ENCODE peak calls at places on chromosomes 7 and 10, in six cellular contexts. One of them, this sample, is unnamed.

GRCh38 chr10:132363921-132364593 is 32.1 kb downstream of the LRRC27 start:
- DNase-seq in K562: no peak
- DNase-seq in GM12878: peak
- DNase-seq in GM12891: no peak
- DNase-seq in HepG2: peak
- DNase-seq in H1: no peak
- DNase-seq in this sample: no peak

GRCh38 chr7:108014200-108014599 is 11.2 kb upstream of the LAMB1 start:
- DNase-seq in K562: no peak
- DNase-seq in GM12878: no peak
- DNase-seq in GM12891: no peak
- DNase-seq in HepG2: no peak
- DNase-seq in H1: no peak
- DNase-seq in this sample: no peak

GRCh38 chr7:136104269-136104603 is 127.1 kb upstream of the MTPN start:
- DNase-seq in K562: peak
- DNase-seq in GM12878: no peak
- DNase-seq in GM12891: no peak
- DNase-seq in HepG2: no peak
- DNase-seq in H1: no peak
- DNase-seq in this sample: no peak

GRCh38 chr7:158010956-158011698 is 576.5 kb downstream of the PTPRN2 start:
- DNase-seq in K562: no peak
- DNase-seq in GM12878: no peak
- DNase-seq in GM12891: no peak
- DNase-seq in HepG2: no peak
- DNase-seq in H1: no peak
- DNase-seq in this sample: no peak

GRCh38 chr10:24642921-24643678 is 80.6 kb downstream of the ARHGAP21 start:
- DNase-seq in K562: peak
- DNase-seq in GM12878: peak
- DNase-seq in GM12891: no peak
- DNase-seq in HepG2: peak
- DNase-seq in H1: no peak
- DNase-seq in this sample: no peak

GRCh38 chr7:35722054-35722849 is 27.3 kb upstream of the HERPUD2 start:
- DNase-seq in K562: no peak
- DNase-seq in GM12878: no peak
- DNase-seq in GM12891: no peak
- DNase-seq in HepG2: no peak
- DNase-seq in H1: no peak
- DNase-seq in this sample: no peak

GRCh38 chr10:44995914-44996633 is 4.6 kb upstream of the ZNF22 start:
- DNase-seq in K562: no peak
- DNase-seq in GM12878: no peak
- DNase-seq in GM12891: no peak
- DNase-seq in HepG2: peak
- DNase-seq in H1: peak
- DNase-seq in this sample: no peak

GRCh38 chr7:42344168-42344755 is 107.3 kb upstream of the GLI3 start:
- DNase-seq in K562: no peak
- DNase-seq in GM12878: no peak
- DNase-seq in GM12891: no peak
- DNase-seq in HepG2: no peak
- DNase-seq in H1: no peak
- DNase-seq in this sample: no peak

GRCh38 chr7:21566094-21566493 is 23.3 kb downstream of the DNAH11 start:
- DNase-seq in K562: no peak
- DNase-seq in GM12878: no peak
- DNase-seq in GM12891: no peak
- DNase-seq in HepG2: peak
- DNase-seq in H1: no peak
- DNase-seq in this sample: no peak

GRCh38 chr7:4241791-4242190 is 440.3 kb upstream of the FOXK1 start:
- DNase-seq in K562: no peak
- DNase-seq in GM12878: no peak
- DNase-seq in GM12891: no peak
- DNase-seq in HepG2: no peak
- DNase-seq in H1: peak
- DNase-seq in this sample: no peak

GRCh38 chr10:50260791-50261281 is 9.5 kb upstream of the ASAH2 start:
- DNase-seq in K562: peak
- DNase-seq in GM12878: peak
- DNase-seq in GM12891: peak
- DNase-seq in HepG2: peak
- DNase-seq in H1: no peak
- DNase-seq in this sample: peak

GRCh38 chr10:5442056-5442989 is 30.0 kb downstream of the NET1 start:
- DNase-seq in K562: peak
- DNase-seq in GM12878: no peak
- DNase-seq in GM12891: no peak
- DNase-seq in HepG2: peak
- DNase-seq in H1: no peak
- DNase-seq in this sample: no peak

GRCh38 chr10:101580486-101581399 is 7.3 kb downstream of the POLL start:
- DNase-seq in K562: no peak
- DNase-seq in GM12878: no peak
- DNase-seq in GM12891: no peak
- DNase-seq in HepG2: no peak
- DNase-seq in H1: peak
- DNase-seq in this sample: no peak

GRCh38 chr10:122504551-122504950 is 43.2 kb downstream of the HTRA1 start:
- DNase-seq in K562: no peak
- DNase-seq in GM12878: no peak
- DNase-seq in GM12891: no peak
- DNase-seq in HepG2: no peak
- DNase-seq in H1: no peak
- DNase-seq in this sample: no peak

DNA sequence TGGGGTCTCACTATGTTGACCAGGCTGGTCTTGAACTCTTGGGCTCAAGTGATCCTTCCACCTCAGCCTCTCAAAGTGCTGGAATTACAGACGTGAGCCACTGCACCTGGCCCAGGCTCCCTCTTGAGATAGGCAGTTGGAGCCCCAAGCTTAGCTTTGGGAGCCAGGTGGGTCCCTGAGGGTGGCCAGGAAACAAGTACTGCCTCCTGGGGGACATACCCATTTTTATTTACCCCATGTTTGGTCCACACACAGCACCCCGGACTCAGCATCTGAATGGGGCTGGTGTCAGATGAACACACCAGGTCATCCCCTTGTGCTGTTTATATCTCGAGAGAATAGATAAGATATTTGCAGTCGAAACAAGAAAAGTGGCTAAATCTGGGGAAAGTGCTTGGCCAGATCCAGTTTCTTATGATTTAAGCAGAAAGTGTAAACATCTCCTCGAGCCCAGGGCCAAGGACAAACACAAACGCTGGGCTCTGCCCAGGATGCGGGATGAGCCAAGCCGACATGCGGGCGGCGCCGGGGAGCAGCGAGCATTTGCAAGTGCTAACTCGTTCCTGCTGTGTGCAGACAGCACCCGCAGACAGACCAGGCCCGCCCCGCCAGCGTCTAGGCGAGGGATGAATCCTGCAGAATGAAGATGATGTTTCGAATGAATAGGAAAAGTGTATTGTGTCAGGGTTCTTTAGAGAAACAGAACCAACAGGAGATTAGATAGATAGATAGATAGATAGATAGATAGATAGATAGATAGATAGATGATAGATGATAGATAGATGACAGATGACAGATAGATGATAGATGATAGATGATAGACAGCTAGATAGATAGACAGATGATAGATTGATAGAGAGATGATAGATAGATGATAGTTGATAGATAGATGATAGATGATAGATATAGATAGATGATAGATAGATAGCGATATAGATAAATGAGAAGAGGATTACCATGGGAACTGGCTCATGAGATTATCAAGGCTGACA is 44.3 kb upstream of the OCM2 start:
- DNase-seq in K562: no peak
- DNase-seq in GM12878: no peak
- DNase-seq in GM12891: no peak
- DNase-seq in HepG2: no peak
- DNase-seq in H1: peak
- DNase-seq in this sample: no peak
- TF ChIP-seq POLR2AphosphoS5 in K562: no peak
- TF ChIP-seq POLR2AphosphoS5 in GM12878: no peak
- TF ChIP-seq POLR2AphosphoS5 in GM12891: no peak
- TF ChIP-seq POLR2AphosphoS5 in HepG2: no peak
- TF ChIP-seq POLR2AphosphoS5 in H1: no peak
- TF ChIP-seq POLR2AphosphoS5 in this sample: no peak

GRCh38 chr10:6579193-6579903 is 728 bp downstream of the PRKCQ start:
- DNase-seq in K562: peak
- DNase-seq in GM12878: no peak
- DNase-seq in GM12891: no peak
- DNase-seq in HepG2: no peak
- DNase-seq in H1: no peak
- DNase-seq in this sample: no peak
- TF ChIP-seq TAF1 in K562: no peak
- TF ChIP-seq TAF1 in GM12878: no peak
- TF ChIP-seq TAF1 in GM12891: no peak
- TF ChIP-seq TAF1 in HepG2: no peak
- TF ChIP-seq TAF1 in H1: no peak
- TF ChIP-seq TAF1 in this sample: no peak

DNA sequence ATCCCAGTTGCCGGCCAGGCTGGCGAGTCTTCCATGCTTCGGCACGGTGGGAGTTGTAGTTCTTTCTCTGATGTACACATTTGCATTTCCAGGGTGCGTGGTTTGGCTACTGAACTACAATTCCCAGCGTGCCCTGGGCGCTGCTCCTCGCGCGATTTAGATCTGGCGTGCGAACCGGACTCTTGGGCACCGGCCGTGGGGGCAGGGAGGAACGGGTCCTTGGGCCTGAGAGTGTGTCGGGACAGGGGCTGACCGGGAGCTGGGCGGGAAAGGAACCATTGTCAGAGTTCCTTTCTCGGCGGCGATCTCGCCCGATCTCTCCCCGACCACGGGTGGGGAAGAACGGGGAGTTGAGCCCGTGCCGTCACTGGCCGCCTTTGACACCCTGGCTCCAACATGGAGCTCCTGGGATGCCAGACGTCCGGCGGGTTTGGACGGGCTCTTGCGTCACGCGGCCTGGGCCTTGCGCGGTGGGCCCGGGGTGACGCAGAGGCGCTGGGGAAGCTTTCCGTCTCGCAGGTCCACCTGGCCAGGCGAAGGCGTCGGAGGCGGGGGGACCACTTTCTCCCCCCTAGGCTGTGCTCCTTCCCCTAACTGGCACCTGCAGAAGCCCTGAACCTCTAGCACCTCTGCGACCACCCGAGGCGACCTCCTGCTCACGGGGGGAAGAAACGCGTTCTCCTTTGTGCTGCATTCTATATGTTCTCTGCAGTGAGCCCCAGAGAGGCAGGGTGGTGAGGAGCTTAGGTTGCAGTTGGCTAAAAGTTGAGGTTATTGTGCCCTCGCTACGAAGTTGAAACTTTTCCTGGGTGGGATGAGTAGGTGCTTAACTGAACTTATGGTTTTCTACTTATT is 774 bp downstream of the IFRD1 start:
- DNase-seq in K562: peak
- DNase-seq in GM12878: peak
- DNase-seq in GM12891: peak
- DNase-seq in HepG2: peak
- DNase-seq in H1: peak
- DNase-seq in this sample: peak
- TF ChIP-seq POLR2A in K562: no peak
- TF ChIP-seq POLR2A in GM12878: no peak
- TF ChIP-seq POLR2A in GM12891: peak
- TF ChIP-seq POLR2A in HepG2: no peak
- TF ChIP-seq POLR2A in H1: no peak
- TF ChIP-seq POLR2A in this sample: no peak

GRCh38 chr7:2299131-2299829 is 15.0 kb downstream of the SNX8 start:
- DNase-seq in K562: no peak
- DNase-seq in GM12878: peak
- DNase-seq in GM12891: no peak
- DNase-seq in HepG2: no peak
- DNase-seq in H1: no peak
- DNase-seq in this sample: no peak
- TF ChIP-seq POLR2AphosphoS5 in K562: no peak
- TF ChIP-seq POLR2AphosphoS5 in GM12878: peak
- TF ChIP-seq POLR2AphosphoS5 in GM12891: no peak
- TF ChIP-seq POLR2AphosphoS5 in HepG2: no peak
- TF ChIP-seq POLR2AphosphoS5 in H1: no peak
- TF ChIP-seq POLR2AphosphoS5 in this sample: peak

GRCh38 chr10:72612203-72612826 is 13.6 kb downstream of the MICU1 start:
- DNase-seq in K562: no peak
- DNase-seq in GM12878: no peak
- DNase-seq in GM12891: no peak
- DNase-seq in HepG2: no peak
- DNase-seq in H1: no peak
- DNase-seq in this sample: no peak
- TF ChIP-seq TAF1 in K562: no peak
- TF ChIP-seq TAF1 in GM12878: no peak
- TF ChIP-seq TAF1 in GM12891: no peak
- TF ChIP-seq TAF1 in HepG2: no peak
- TF ChIP-seq TAF1 in H1: no peak
- TF ChIP-seq TAF1 in this sample: no peak

DNA sequence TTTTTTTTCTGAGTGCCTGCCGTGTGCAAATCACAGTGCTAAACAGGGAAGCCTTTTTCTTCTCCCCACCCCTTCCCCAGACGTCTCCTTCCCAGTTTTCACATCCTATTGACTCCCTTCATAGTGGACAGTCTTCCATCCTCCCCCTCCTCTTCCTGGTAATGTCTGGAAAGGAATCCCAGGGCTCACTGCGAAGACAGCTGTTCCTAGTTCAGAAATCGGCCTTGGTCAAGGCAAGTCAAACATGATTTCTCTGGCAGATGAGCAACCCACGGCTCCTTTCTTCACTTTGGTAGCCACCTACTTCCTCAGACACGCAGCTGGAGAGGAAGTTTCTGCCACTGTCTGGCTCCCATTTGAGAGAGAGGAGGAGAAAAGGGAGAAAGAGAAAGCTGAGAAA is 4.8 kb upstream of the CELF2 start:
- DNase-seq in K562: no peak
- DNase-seq in GM12878: no peak
- DNase-seq in GM12891: no peak
- DNase-seq in HepG2: no peak
- DNase-seq in H1: no peak
- DNase-seq in this sample: no peak
- TF ChIP-seq POLR2A in K562: no peak
- TF ChIP-seq POLR2A in GM12878: no peak
- TF ChIP-seq POLR2A in GM12891: no peak
- TF ChIP-seq POLR2A in HepG2: no peak
- TF ChIP-seq POLR2A in H1: no peak
- TF ChIP-seq POLR2A in this sample: no peak